ENCODE peak calls at places on chromosomes 11 and 22, in eight cellular contexts. J, U, F, A, N, H, R and Y are unnamed samples.

GRCh38 chr11:76700177-76701100 is 29.9 kb upstream of the LRRC32 start:
- DNase-seq in A (peak; percentile 89), R (no peak), U (peak; percentile 37), H (no peak), F (peak; percentile 81), N (peak; percentile 86), J (no peak), Y (peak; percentile 51)

GRCh38 chr11:74468521-74469280 is 1.4 kb upstream of the KCNE3 start:
- DNase-seq in J (no peak), N (no peak), A (no peak), F (peak; percentile 22), H (no peak), R (no peak), U (no peak), Y (no peak)

GRCh38 chr22:26239561-26239960 is 70.3 kb downstream of the SEZ6L start:
- DNase-seq in F (no peak), H (no peak), U (no peak), A (no peak), R (no peak), N (no peak), J (no peak), Y (no peak)

GRCh38 chr11:108561535-108561991 is 32.0 kb downstream of the EXPH5 start:
- DNase-seq in F (peak; percentile 49), N (peak; percentile 11), A (no peak), J (no peak), U (no peak), R (no peak), H (no peak), Y (peak; percentile 73)

GRCh38 chr22:17368727-17369552 is at the start of gene CECR2:
- DNase-seq in U (peak; percentile 76), A (no peak), F (peak; percentile 67), N (no peak), H (peak; percentile 69), J (no peak), R (peak; percentile 63), Y (no peak)

GRCh38 chr11:102389253-102389652 is 42.2 kb downstream of the BIRC2 start:
- DNase-seq in F (no peak), J (no peak), H (no peak), R (no peak), N (no peak), A (no peak), U (no peak), Y (no peak)

GRCh38 chr11:70201876-70202861 is 927 bp upstream of the FADD start:
- DNase-seq in U (no peak), J (no peak), N (no peak), F (peak; percentile 74), A (no peak), H (no peak), R (no peak), Y (no peak)

GRCh38 chr11:129237880-129238638 is 45.9 kb upstream of the ARHGAP32 start:
- DNase-seq in N (no peak), F (no peak), A (no peak), H (no peak), U (no peak), R (no peak), J (peak; percentile 3), Y (no peak)

GRCh38 chr22:30453731-30454510 is 17.9 kb downstream of the SEC14L3 start:
- DNase-seq in U (peak; percentile 67), F (peak; percentile 51), J (peak; percentile 14), A (no peak), H (no peak), R (no peak), N (no peak), Y (no peak)

GRCh38 chr11:35303596-35304392 is 115.6 kb downstream of the SLC1A2 start:
- DNase-seq in H (no peak), R (peak; percentile 41), F (peak; percentile 95), J (no peak), N (peak; percentile 11), A (no peak), U (peak; percentile 76), Y (no peak)

GRCh38 chr11:61577383-61578118 is 3.3 kb downstream of the SYT7 start:
- DNase-seq in R (peak; percentile 44), A (no peak), U (no peak), N (no peak), J (no peak), H (peak; percentile 34), F (no peak), Y (no peak)
- TF ChIP-seq CTCF in R (peak; percentile 37), A (peak; percentile 44), U (no peak), N (peak; percentile 57), J (no peak), H (peak; percentile 45), F (peak; percentile 26), Y (peak; percentile 53)

GRCh38 chr11:134033276-134033675 is 35.6 kb upstream of the JAM3 start:
- DNase-seq in N (no peak), J (no peak), H (no peak), R (no peak), U (no peak), A (no peak), F (no peak), Y (no peak)

GRCh38 chr11:134028368-134028920 is 40.4 kb upstream of the JAM3 start:
- DNase-seq in N (no peak), F (no peak), J (no peak), U (no peak), H (no peak), R (no peak), A (no peak), Y (no peak)

GRCh38 chr11:134032501-134033091 is 36.3 kb upstream of the JAM3 start:
- DNase-seq in J (no peak), N (no peak), R (no peak), U (no peak), A (no peak), F (no peak), H (no peak), Y (no peak)

GRCh38 chr11:134032031-134032430 is 36.8 kb upstream of the JAM3 start:
- DNase-seq in N (no peak), R (no peak), U (no peak), F (no peak), A (no peak), H (no peak), J (no peak), Y (no peak)

GRCh38 chr11:134030853-134031252 is 38.0 kb upstream of the JAM3 start:
- DNase-seq in J (no peak), F (no peak), N (no peak), H (no peak), R (no peak), A (no peak), U (no peak), Y (no peak)
- TF ChIP-seq CTCF in J (no peak), F (peak; percentile 21), N (peak; percentile 53), H (no peak), R (no peak), A (peak; percentile 33), U (no peak), Y (peak; percentile 44)

DNA sequence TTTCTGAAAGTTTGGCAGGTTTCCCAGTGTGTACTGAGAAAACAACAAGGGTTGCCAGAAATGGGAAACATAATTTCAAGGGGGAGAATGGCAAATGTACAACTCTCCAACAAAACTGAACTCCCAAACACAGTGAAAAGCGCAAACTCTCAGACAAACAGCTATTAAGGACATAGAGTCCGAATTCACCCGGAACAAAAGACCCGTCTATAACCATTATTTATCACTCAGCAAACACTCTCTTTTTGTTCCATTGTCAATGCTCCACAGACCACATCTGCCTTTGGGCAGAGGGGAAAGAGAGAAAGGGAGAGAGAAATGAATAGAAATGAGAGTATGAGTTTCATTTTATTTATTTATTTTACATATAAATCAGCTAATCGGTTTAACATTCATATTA is 21.7 kb downstream of the KIRREL3 start:
- DNase-seq in U (no peak), R (no peak), H (no peak), F (no peak), N (no peak), A (no peak), J (no peak), Y (no peak)
- TF ChIP-seq CTCF in U (no peak), R (no peak), H (no peak), F (no peak), N (no peak), A (no peak), J (no peak), Y (no peak)

GRCh38 chr11:27119396-27119795 is 78.8 kb downstream of the BBOX1 start:
- DNase-seq in J (no peak), F (no peak), R (no peak), U (no peak), H (no peak), N (no peak), A (no peak), Y (no peak)

GRCh38 chr11:27120211-27120610 is 79.6 kb downstream of the BBOX1 start:
- DNase-seq in H (no peak), U (no peak), A (no peak), F (no peak), J (no peak), R (no peak), N (no peak), Y (no peak)

DNA sequence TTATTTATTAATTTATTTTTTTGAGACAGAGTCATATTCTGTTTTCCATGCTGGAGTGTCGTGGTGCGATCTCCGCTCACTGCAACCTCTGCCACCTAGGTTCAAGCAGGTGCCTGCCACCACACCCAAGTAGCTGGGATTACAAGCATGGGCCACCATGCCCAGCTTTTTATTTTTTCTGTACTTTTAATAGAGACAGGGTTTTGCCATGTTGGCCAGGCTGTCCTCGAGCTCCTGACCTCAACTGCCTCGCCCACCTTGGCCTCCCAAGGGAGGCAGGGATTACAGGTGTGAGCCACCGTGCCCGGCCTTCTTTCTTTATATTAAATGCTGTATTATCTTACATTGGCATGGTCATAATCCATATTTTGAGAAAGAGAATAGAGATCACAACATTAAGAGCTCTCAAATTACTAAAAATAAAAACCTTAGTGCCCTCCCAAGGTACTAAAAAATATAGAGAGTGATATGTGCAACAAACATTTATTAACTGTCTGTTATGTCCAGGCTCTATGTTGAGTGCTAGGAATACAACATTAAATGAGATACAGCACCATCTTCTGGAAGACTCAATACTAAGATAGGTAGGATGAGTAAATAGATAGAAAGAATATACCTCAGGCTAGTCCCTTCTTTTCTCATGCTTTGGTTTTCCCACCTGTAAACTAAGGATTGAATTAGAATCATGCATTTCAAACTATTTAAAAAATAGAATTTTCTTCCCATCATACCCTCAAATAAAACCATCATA is 84.1 kb downstream of the BBOX1 start:
- DNase-seq in U (no peak), H (no peak), A (no peak), R (no peak), J (no peak), N (no peak), F (peak; percentile 59), Y (no peak)
- TF ChIP-seq CTCF in U (no peak), H (no peak), A (peak; percentile 36), R (no peak), J (no peak), N (no peak), F (peak; percentile 39), Y (no peak)

GRCh38 chr11:130899106-130899505 is 17.2 kb downstream of the SNX19 start:
- DNase-seq in U (no peak), N (no peak), A (no peak), R (no peak), J (no peak), H (no peak), F (no peak), Y (no peak)

GRCh38 chr11:130905512-130905911 is 10.8 kb downstream of the SNX19 start:
- DNase-seq in A (no peak), N (no peak), J (no peak), R (no peak), H (no peak), F (no peak), U (no peak), Y (no peak)

GRCh38 chr11:130906616-130907015 is 9.7 kb downstream of the SNX19 start:
- DNase-seq in R (no peak), U (no peak), A (no peak), H (no peak), F (no peak), N (no peak), J (no peak), Y (no peak)

GRCh38 chr11:130904380-130904779 is 11.9 kb downstream of the SNX19 start:
- DNase-seq in J (no peak), U (no peak), N (no peak), H (no peak), F (peak; percentile 49), A (no peak), R (no peak), Y (no peak)

GRCh38 chr11:130902380-130902779 is 13.9 kb downstream of the SNX19 start:
- DNase-seq in N (no peak), H (no peak), F (no peak), U (no peak), A (no peak), J (no peak), R (no peak), Y (no peak)
- TF ChIP-seq CTCF in N (no peak), H (no peak), F (no peak), U (no peak), A (no peak), J (no peak), R (no peak), Y (no peak)